ENCODE peak calls at places on chromosome 2, in six cellular contexts. G is activated CD4-positive, alpha-beta T cell treated with anti-CD3 and anti-CD28 coated beads, Interleukin-2, amount 10 ng/mL, durations not matched to agents 7 days and 5 days; I is heart left ventricle; W is stomach; X is OCI-LY7; N is H4. J is an unnamed sample.

GRCh38 chr2:182372661-182373060 is 54.2 kb downstream of the PDE1A start:
- DNase-seq in G (no peak), I (peak; percentile 31), W (no peak), X (no peak), N (peak; percentile 89), J (peak; percentile 51)

GRCh38 chr2:28338754-28339325 is 53.8 kb upstream of the FOSL2 start:
- DNase-seq in G (no peak), I (no peak), W (peak; percentile 55), X (no peak), N (no peak), J (no peak)

GRCh38 chr2:157305713-157306110 is 19.9 kb downstream of the ERMN start:
- DNase-seq in G (no peak), I (no peak), W (no peak), X (no peak), N (no peak), J (no peak)

GRCh38 chr2:231321021-231321420 is 74.5 kb upstream of the B3GNT7 start:
- DNase-seq in G (no peak), I (peak; percentile 66), W (peak; percentile 25), X (no peak), N (no peak), J (no peak)

GRCh38 chr2:120566331-120567035 is 169.2 kb upstream of the GLI2 start:
- DNase-seq in G (no peak), I (peak; percentile 85), W (peak; percentile 78), X (no peak), N (no peak), J (peak; percentile 94)

GRCh38 chr2:113240915-113241911 is 37.5 kb downstream of the PAX8 start:
- DNase-seq in G (no peak), I (no peak), W (peak; percentile 56), X (no peak), N (peak; percentile 98), J (peak; percentile 90)

GRCh38 chr2:202716114-202716718 is 81.4 kb downstream of the FAM117B start:
- DNase-seq in G (no peak), I (no peak), W (no peak), X (no peak), N (no peak), J (no peak)

GRCh38 chr2:230346465-230346864 is 19.5 kb downstream of the SP140L start:
- DNase-seq in G (no peak), I (no peak), W (no peak), X (no peak), N (no peak), J (no peak)

GRCh38 chr2:96112501-96113366 is 3.6 kb downstream of the ADRA2B start:
- DNase-seq in G (no peak), I (no peak), W (no peak), X (no peak), N (no peak), J (peak; percentile 36)

GRCh38 chr2:28566441-28567075 is 70.7 kb downstream of the PLB1 start:
- DNase-seq in G (peak; percentile 89), I (peak; percentile 87), W (peak; percentile 88), X (peak; percentile 88), N (peak; percentile 38), J (peak; percentile 96)

GRCh38 chr2:157611726-157612125 is 16.9 kb downstream of the ACVR1C start:
- DNase-seq in G (no peak), I (no peak), W (no peak), X (no peak), N (no peak), J (no peak)

GRCh38 chr2:10079931-10080535 is at the start of gene CYS1:
- DNase-seq in G (no peak), I (peak; percentile 39), W (no peak), X (peak; percentile 44), N (no peak), J (peak; percentile 83)

GRCh38 chr2:199987586-199987985 is 32.2 kb downstream of the MAIP1 start:
- DNase-seq in G (no peak), I (no peak), W (no peak), X (no peak), N (no peak), J (no peak)